ENCODE peak calls at places on chromosome 16, in four cellular contexts. V is uterus, I is fibroblast of the aortic adventitia, X is pancreas. M is an unnamed sample.

GRCh38 chr16:12874135-12874534 is 27.3 kb upstream of the SHISA9 start:
- DNase-seq in X (no peak), I (peak; percentile 69), V (no peak), M (no peak)

GRCh38 chr16:79612207-79612606 is 11.7 kb upstream of the MAF start:
- DNase-seq in X (no peak), V (no peak), I (no peak), M (peak; percentile 46)

GRCh38 chr16:83400234-83400633 is 407.5 kb upstream of the HSBP1 start:
- DNase-seq in I (no peak), X (no peak), V (no peak), M (no peak)

GRCh38 chr16:56679813-56680212 is 2.5 kb upstream of the MT1X start:
- DNase-seq in I (no peak), X (no peak), V (no peak), M (no peak)

GRCh38 chr16:88317619-88317977 is 65.2 kb upstream of the ZNF469 start:
- DNase-seq in V (peak; percentile 63), X (no peak), I (peak; percentile 88), M (peak; percentile 78)

GRCh38 chr16:50497592-50497991 is 50.6 kb upstream of the NKD1 start:
- DNase-seq in I (no peak), X (no peak), V (no peak), M (no peak)

GRCh38 chr16:52078716-52079655 is 468.0 kb downstream of the TOX3 start:
- DNase-seq in I (no peak), V (no peak), X (no peak), M (no peak)

GRCh38 chr16:70460737-70461261 is 6.4 kb downstream of the FCSK start:
- DNase-seq in I (no peak), V (no peak), X (no peak), M (peak; percentile 62)

GRCh38 chr16:2089676-2090480 is 42.1 kb downstream of the TSC2 start:
- DNase-seq in I (no peak), V (no peak), X (no peak), M (no peak)

GRCh38 chr16:4272114-4272954 is 489 bp downstream of the TFAP4 start:
- DNase-seq in V (no peak), I (no peak), X (peak; percentile 71), M (peak; percentile 34)

GRCh38 chr16:66927012-66927436 is 1.7 kb upstream of the RRAD start:
- DNase-seq in V (no peak), X (no peak), I (peak; percentile 81), M (peak; percentile 84)

GRCh38 chr16:73399486-73399885 is 351.6 kb upstream of the ZFHX3 start:
- DNase-seq in I (no peak), X (no peak), V (no peak), M (no peak)

GRCh38 chr16:63201851-63202250 is 1165.6 kb upstream of the CDH8 start:
- DNase-seq in I (no peak), V (no peak), X (no peak), M (no peak)

GRCh38 chr16:67995423-67995822 is 3.9 kb downstream of the DPEP2 start:
- DNase-seq in I (no peak), V (no peak), X (no peak), M (no peak)

GRCh38 chr16:20280259-20280658 is 47.1 kb downstream of the GP2 start:
- DNase-seq in V (no peak), X (no peak), I (no peak), M (no peak)

GRCh38 chr16:68689921-68690320 is 44.8 kb downstream of the CDH3 start:
- DNase-seq in X (no peak), I (no peak), V (no peak), M (no peak)

GRCh38 chr16:79608976-79609375 is 8.4 kb upstream of the MAF start:
- DNase-seq in X (no peak), I (no peak), V (no peak), M (no peak)

GRCh38 chr16:64907844-64908243 is 214.0 kb downstream of the CDH11 start:
- DNase-seq in V (no peak), I (peak; percentile 55), X (no peak), M (peak; percentile 67)

GRCh38 chr16:4660454-4661007 is 32.8 kb upstream of the NUDT16L1 start:
- DNase-seq in V (peak; percentile 71), I (peak; percentile 25), X (no peak), M (peak; percentile 39)

GRCh38 chr16:86710602-86710950 is 132.2 kb downstream of the FOXL1 start:
- DNase-seq in I (no peak), V (no peak), X (no peak), M (no peak)

GRCh38 chr16:22813223-22813945 is 578 bp upstream of the HS3ST2 start:
- DNase-seq in X (peak; percentile 22), V (no peak), I (peak; percentile 11), M (peak; percentile 27)

GRCh38 chr16:9050102-9050830 is 41.2 kb upstream of the HAPSTR1 start:
- DNase-seq in V (no peak), I (no peak), X (no peak), M (no peak)

GRCh38 chr16:58243528-58244004 is 45.7 kb upstream of the CSNK2A2 start:
- DNase-seq in I (no peak), V (no peak), X (no peak), M (no peak)

GRCh38 chr16:25721439-25721838 is 29.7 kb downstream of the HS3ST4 start:
- DNase-seq in I (no peak), V (no peak), X (no peak), M (no peak)

GRCh38 chr16:57128787-57129389 is 36.5 kb downstream of the CPNE2 start:
- DNase-seq in I (no peak), V (no peak), X (no peak), M (no peak)

GRCh38 chr16:81654346-81654745 is 124.7 kb upstream of the PLCG2 start:
- DNase-seq in V (no peak), X (no peak), I (peak; percentile 10), M (no peak)

GRCh38 chr16:1746693-1747195 is 24.6 kb downstream of the NME3 start:
- DNase-seq in I (no peak), V (no peak), X (no peak), M (no peak)

GRCh38 chr16:11341371-11341770 is 3.9 kb upstream of the RMI2 start:
- DNase-seq in X (no peak), I (no peak), V (no peak), M (no peak)

GRCh38 chr16:50386819-50387218 is 18.0 kb upstream of the BRD7 start:
- DNase-seq in X (no peak), V (no peak), I (no peak), M (no peak)

GRCh38 chr16:55653106-55653505 is 2.7 kb upstream of the SLC6A2 start:
- DNase-seq in I (no peak), X (no peak), V (no peak), M (no peak)

GRCh38 chr16:58128721-58129096 is 472 bp downstream of the CFAP20 start:
- DNase-seq in V (no peak), X (no peak), I (no peak), M (no peak)

GRCh38 chr16:918741-919657 is 51.8 kb downstream of the LMF1 start:
- DNase-seq in I (no peak), V (no peak), X (no peak), M (no peak)

GRCh38 chr16:1428511-1428910 is 2.4 kb upstream of the PERCC1 start:
- DNase-seq in I (peak; percentile 12), V (no peak), X (no peak), M (no peak)

GRCh38 chr16:88746511-88746910 is 38.5 kb downstream of the PIEZO1 start:
- DNase-seq in X (no peak), I (peak; percentile 56), V (peak; percentile 75), M (no peak)

GRCh38 chr16:24610421-24610765 is 71.0 kb downstream of the RBBP6 start:
- DNase-seq in V (peak; percentile 42), X (no peak), I (peak; percentile 17), M (peak; percentile 25)
- H3K4me3 ChIP-seq in V (peak overlapping the region; percentile 20), X (no peak overlapping the region), I (no peak overlapping the region), M (peak overlapping the region; percentile 9)

DNA sequence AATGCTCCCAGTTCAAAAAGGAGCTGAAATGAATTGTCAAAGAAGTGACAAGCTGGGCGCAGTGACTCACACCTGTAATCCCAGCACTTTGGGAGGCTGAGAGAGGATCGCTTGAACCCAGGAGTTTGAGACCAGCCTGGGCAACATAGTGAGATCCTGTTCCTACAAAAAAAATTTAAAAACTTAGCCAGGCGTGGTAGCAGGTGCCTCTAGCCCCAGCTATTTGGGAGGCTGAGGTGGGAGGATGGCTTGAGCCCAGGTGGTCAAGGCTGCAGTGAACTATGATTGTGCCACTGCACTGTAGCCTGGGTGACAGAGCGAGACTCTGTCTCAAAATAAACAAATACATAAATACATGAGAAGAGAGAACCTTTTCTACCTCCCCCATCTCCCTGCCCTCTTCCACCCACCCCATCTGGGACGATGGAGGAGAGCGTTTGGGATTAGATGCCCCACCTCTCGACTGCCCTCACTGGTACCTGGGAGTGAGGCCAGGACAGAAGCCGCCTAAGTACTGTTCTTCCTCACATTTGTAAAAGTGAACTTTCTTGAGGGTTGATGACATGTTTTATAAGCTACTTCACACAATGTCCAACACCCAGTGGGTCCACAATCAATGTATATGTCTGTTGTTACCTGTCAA is 2.4 kb downstream of the IL4R start:
- DNase-seq in I (no peak), V (no peak), X (no peak), M (no peak)
- H3K4me3 ChIP-seq in I (no peak overlapping the region), V (peak overlapping the region; percentile 65), X (no peak overlapping the region), M (peak overlapping the region; percentile 90)

GRCh38 chr16:85395913-85396878 is 216.9 kb upstream of the GSE1 start:
- DNase-seq in I (no peak), X (peak; percentile 13), V (peak; percentile 59), M (peak; percentile 50)
- H3K4me3 ChIP-seq in I (no peak overlapping the region), X (no peak overlapping the region), V (no peak overlapping the region), M (no peak overlapping the region)

DNA sequence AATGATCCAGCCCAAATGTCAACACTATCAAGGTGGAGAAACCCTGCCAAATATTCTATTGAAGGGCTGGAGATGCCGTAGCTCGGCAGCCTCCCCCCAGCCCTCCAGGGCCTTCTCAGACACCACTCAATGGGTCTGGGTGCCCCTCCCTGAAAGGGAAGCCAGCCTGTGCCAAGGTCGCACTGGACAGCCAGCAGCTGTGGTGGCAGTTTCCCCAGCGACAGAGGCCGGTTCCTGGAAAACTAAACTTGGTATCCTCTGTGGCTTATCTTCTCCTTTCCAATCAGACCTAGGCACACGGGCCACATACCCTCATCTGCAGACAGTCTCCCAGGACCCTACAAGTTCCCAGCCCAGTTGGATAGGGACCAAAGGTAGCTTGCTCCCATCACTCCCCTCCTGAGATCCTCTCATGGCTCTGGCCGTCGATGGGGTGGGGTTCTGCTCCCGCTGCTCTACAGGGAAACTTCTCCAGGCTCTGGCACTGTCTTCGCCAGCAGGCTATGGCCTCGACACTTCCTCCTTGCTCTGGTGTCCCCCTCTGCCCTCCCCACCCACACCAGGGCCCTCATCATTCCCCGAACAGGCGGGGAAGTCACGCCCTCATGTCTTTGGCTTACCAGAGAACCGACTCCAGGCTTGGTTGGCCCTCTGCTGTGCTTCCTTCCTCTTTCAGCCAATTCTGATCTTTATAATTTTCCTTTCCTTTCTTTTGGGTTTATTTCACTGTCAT is 18.3 kb upstream of the IL21R start:
- DNase-seq in V (no peak), X (peak; percentile 57), I (no peak), M (no peak)
- H3K4me3 ChIP-seq in V (no peak overlapping the region), X (no peak overlapping the region), I (no peak overlapping the region), M (no peak overlapping the region)

DNA sequence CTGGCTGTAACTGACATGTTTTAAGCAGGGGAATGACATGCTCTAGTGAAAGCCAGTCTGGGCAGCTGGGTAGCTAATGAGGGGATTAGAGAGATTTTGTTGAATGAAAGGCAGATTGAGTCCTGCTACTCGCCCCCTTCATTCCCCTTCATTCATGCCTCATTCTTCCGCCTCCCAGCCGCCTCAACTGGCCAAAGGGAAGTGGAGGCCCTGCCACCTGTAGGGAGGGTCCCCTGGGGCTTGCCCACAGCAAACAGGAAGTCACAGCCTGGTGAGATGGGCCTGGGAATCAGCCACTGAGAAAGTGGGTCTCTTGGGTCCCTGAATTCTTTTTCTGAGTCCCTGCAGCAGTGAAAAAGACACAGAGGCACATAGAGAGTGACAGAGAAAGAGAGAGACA is 1.1 kb upstream of the CD19 start:
- DNase-seq in I (no peak), X (no peak), V (no peak), M (no peak)
- H3K4me3 ChIP-seq in I (no peak overlapping the region), X (no peak overlapping the region), V (no peak overlapping the region), M (no peak overlapping the region)